ENCODE peak calls at places on chromosome X, in six cellular contexts. H is bronchial epithelial cell, P is fibroblast of pulmonary artery, T is LNCaP clone FGC, W is tibial artery, A is kidney epithelial cell. F is an unnamed sample.

GRCh38 chrX:68273887-68274286 is 159.4 kb downstream of the OPHN1 start:
- DNase-seq in A (no peak), P (peak; percentile 22), T (no peak), W (no peak), H (peak; percentile 2), F (no peak)

GRCh38 chrX:120457766-120458180 is 11.3 kb downstream of the LAMP2 start:
- DNase-seq in A (peak; percentile 68), W (no peak), H (peak; percentile 96), P (peak; percentile 82), T (no peak), F (peak; percentile 78)

GRCh38 chrX:40009462-40009851 is 88.3 kb downstream of the BCOR start:
- DNase-seq in H (no peak), T (no peak), A (no peak), P (no peak), W (no peak), F (no peak)

GRCh38 chrX:130851569-130851968 is 51.4 kb downstream of the ENOX2 start:
- DNase-seq in A (no peak), P (no peak), W (no peak), T (no peak), H (no peak), F (no peak)

GRCh38 chrX:39875834-39876625 is 221.7 kb downstream of the BCOR start:
- DNase-seq in H (peak; percentile 70), T (no peak), P (no peak), W (no peak), A (no peak), F (no peak)

GRCh38 chrX:129693343-129693742 is 38.6 kb upstream of the APLN start:
- DNase-seq in H (no peak), P (no peak), A (no peak), W (no peak), T (no peak), F (no peak)

GRCh38 chrX:27163236-27163635 is 299.9 kb downstream of the PPP4R3C start:
- DNase-seq in T (no peak), H (no peak), P (no peak), W (no peak), A (no peak), F (no peak)

GRCh38 chrX:103774070-103774642 is 2.5 kb upstream of the PLP1 start:
- DNase-seq in W (no peak), H (peak; percentile 30), P (peak; percentile 76), T (peak; percentile 11), A (no peak), F (peak; percentile 50)

GRCh38 chrX:101658661-101659477 is 781 bp downstream of the ARMCX2 start:
- DNase-seq in T (no peak), H (peak; percentile 30), A (no peak), P (peak; percentile 47), W (peak; percentile 87), F (peak; percentile 77)

GRCh38 chrX:138711399-138712347 is at the start of gene FGF13:
- DNase-seq in T (no peak), W (peak; percentile 72), P (no peak), A (no peak), H (peak; percentile 1), F (no peak)

GRCh38 chrX:21056636-21057035 is 317.6 kb upstream of the CNKSR2 start:
- DNase-seq in T (no peak), W (no peak), P (peak; percentile 22), H (peak; percentile 69), A (no peak), F (no peak)

GRCh38 chrX:36434521-36434920 is 515.0 kb downstream of the CFAP47 start:
- DNase-seq in H (peak; percentile 19), T (peak; percentile 0), A (no peak), P (peak; percentile 9), W (no peak), F (no peak)

DNA sequence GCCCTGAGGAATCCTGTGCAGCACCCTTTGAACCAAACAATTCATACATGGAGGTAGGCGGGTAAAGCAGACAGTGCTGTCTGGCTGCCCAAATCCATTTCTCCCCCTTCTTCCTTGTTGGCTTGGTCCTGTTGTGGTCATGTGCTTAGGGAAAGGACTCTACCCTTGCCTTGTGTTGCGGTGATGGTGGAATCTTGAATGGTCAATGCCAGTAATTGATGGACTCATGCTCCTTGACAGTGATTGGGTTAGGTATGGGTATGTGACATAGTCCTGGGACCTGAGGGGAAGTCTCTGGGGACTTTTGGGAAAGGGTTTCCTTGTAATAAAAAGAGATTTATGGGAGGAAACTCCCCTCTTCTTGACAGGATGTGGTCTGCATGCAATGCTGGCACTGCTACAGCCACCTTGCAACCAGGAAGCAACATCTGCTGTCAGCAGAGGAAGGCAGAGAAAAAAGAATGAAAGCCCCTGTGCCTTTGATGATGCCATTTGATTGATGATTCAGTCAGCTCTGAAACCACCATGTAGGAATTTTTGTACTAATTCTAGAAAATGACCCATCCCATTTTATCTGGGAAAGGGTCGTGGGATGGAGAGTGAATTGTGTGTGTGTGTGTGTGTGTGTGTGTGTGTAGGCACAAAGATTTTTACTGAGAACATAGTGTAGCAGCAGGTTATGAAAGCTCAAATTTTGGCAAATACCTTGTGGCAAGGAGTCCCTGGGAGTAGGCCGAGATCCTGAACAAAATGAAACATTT is 30.0 kb upstream of the HUWE1 start:
- DNase-seq in P (peak; percentile 25), T (no peak), A (no peak), W (no peak), H (peak; percentile 22), F (no peak)
- H3K4me3 ChIP-seq in P (no peak overlapping the region), T (no peak overlapping the region), A (no peak overlapping the region), W (no peak overlapping the region), H (no peak overlapping the region), F (no peak overlapping the region)

GRCh38 chrX:150546711-150547153 is 21.7 kb upstream of the MTM1 start:
- DNase-seq in P (peak; percentile 30), W (peak; percentile 68), H (no peak), A (no peak), T (no peak), F (no peak)

GRCh38 chrX:150544835-150545790 is 23.3 kb upstream of the MTM1 start:
- DNase-seq in T (no peak), P (peak; percentile 67), A (no peak), H (no peak), W (no peak), F (no peak)

GRCh38 chrX:150548684-150549083 is 19.7 kb upstream of the MTM1 start:
- DNase-seq in P (peak; percentile 8), T (no peak), A (no peak), H (peak; percentile 60), W (no peak), F (peak; percentile 12)

GRCh38 chrX:150548251-150548650 is 20.2 kb upstream of the MTM1 start:
- DNase-seq in T (no peak), H (no peak), A (no peak), P (no peak), W (no peak), F (no peak)

DNA sequence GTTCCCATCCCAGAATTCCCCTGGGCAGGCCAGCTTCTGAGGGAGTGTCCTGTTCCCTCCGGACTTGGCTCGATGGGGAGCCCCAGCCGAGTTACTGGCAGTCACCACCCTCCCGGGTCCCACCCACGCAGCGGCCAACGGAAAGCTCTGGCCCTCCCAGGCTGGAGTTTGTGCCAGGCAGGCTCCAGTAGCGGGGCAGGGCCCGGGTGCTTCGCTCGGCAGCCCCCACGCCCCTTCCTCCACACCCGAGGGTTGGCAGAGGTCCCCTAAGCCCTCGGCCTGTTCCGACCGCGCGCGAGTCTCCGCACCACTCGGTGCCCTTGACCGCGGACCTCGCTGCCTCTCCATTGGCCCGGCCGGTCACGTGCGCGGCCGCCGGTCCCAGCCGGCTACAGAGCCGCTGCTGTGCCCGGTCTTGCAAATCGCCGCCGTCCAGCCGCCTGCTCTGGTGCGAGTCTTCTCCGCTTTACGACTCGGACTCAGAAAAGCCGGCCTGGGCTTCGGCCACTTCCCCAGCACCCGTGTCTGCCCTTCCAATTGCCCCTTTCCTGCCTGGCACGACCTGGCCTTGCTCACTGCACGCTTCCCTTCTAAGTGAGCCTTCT is 20.8 kb upstream of the MTM1 start:
- DNase-seq in A (no peak), P (peak; percentile 56), H (peak; percentile 5), W (peak; percentile 89), T (no peak), F (peak; percentile 6)
- H3K4me3 ChIP-seq in A (peak overlapping the region; percentile 16), P (peak overlapping the region; percentile 14), H (peak overlapping the region; percentile 26), W (peak overlapping the region; percentile 56), T (no peak overlapping the region), F (peak overlapping the region; percentile 65)

DNA sequence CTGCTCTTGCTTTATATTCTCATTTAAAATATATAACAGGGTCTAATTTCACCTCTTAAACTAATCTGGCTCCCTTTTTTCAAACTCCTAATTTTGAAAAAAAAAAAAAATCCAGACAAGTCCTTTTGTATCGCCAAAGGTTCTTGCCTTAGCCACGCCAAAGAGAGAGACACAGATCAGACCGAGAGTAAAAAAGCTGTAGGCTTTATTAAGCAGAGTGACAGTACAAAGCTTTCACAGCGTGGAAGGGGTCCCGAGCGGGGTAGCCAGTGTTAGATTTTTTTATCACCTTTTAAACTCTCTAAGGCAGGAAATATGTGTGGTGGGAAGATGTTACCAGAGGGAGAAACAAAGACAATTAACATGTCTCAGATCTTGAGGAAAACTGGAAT is 54.1 kb downstream of the PAGE2 start:
- DNase-seq in W (no peak), P (no peak), T (no peak), A (no peak), H (no peak), F (no peak)
- H3K4me3 ChIP-seq in W (no peak overlapping the region), P (no peak overlapping the region), T (no peak overlapping the region), A (no peak overlapping the region), H (no peak overlapping the region), F (no peak overlapping the region)

DNA sequence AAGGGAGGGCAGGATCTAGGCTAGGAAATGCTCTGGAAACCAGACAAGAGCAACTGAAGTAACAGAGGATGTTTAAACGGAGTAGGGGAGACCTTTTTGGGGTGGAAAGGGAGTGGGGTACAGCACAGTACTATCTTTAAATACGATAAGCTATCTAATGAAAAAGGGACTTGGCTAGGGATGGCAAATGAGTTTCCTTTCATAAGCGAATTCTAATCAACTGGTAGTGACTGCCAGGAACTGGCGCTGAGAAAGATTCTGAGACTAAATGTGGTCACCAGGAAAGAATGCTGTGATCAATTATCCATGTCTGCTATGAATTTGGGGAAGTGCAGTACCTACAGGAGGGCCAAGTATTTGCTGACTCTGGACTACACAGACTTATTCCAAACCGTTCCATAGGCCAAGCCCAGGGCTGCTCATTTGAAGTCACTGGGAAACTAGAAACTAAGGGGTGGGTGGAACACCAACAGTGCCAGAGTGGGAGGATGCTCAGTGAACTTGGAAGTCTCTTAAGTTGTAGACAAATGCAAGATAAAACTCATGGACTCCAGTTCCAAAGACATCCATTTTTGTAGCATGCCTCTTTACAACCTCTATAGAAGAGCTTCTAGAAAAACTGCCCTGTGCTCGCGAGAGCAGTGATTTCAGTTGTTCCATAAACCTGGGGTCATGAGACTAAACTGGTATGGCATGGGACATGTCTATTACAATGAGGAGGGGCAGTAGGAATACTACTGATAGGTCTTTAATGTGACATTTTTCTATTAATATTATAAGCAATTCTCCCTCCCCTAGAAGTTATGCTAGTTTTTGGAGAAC is 2.0 kb downstream of the TRAPPC2 start:
- DNase-seq in A (peak; percentile 5), T (no peak), H (no peak), W (no peak), P (no peak), F (no peak)
- H3K4me3 ChIP-seq in A (no peak overlapping the region), T (no peak overlapping the region), H (no peak overlapping the region), W (no peak overlapping the region), P (no peak overlapping the region), F (no peak overlapping the region)

DNA sequence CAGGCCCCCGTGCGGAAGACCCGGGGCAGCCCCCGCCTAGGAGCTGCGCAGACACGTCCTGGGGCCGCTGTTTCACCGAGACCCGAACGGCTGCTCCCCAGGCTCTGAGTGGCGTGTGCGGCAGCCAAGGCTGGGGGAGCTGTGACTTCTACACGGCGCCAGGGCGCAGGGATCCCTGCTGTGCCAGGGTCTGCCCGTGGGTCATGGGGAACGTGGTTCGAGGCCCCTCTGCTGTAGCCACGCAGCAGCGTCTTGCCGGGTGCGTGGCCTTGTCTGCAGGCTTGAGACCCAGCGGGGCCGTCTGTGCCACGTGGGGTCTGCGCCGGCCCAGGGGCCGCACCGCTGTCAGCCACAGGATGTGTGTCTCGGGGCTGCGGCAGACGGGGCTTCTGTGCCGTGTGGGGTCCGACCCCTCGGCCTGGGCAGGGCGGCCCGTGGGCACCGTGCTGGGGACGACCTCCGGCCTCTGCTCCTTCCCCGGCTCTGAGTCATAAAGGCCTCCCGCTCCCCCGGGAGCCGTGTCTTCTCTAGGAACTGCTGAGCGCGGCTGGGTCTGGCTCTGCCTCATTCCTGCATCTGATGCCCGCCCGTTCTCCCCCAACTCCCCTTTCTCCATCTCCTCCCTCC is 12.7 kb upstream of the GTPBP6 start:
- DNase-seq in T (no peak), H (no peak), P (peak; percentile 38), W (peak; percentile 65), A (no peak), F (peak; percentile 70)
- H3K4me3 ChIP-seq in T (no peak overlapping the region), H (no peak overlapping the region), P (no peak overlapping the region), W (peak overlapping the region; percentile 10), A (no peak overlapping the region), F (peak overlapping the region; percentile 3)

F was measured in adipocyte.